ENCODE peak calls at places on chromosomes 7 and 10, in seven cellular contexts. B is IMR-90, X is hepatocyte, P is PC-3, E is AG04450, V is psoas muscle, R is ovary. G is an unnamed sample.

GRCh38 chr7:8260871-8261707 is 878 bp downstream of the ICA1 start:
- DNase-seq in B (no peak), X (peak), P (peak), E (no peak), V (peak), R (peak), G (peak)

GRCh38 chr10:25725917-25726716 is 207.9 kb upstream of the MYO3A start:
- DNase-seq in B (peak), X (peak), P (peak), E (no peak), V (no peak), R (no peak), G (peak)

GRCh38 chr10:117439243-117439912 is 64.1 kb upstream of the PDZD8 start:
- DNase-seq in B (peak), X (peak), P (peak), E (no peak), V (peak), R (no peak), G (no peak)

GRCh38 chr7:127751723-127752448 is 99.9 kb downstream of the SND1 start:
- DNase-seq in B (peak), X (no peak), P (no peak), E (no peak), V (peak), R (no peak), G (no peak)

GRCh38 chr10:33381897-33382578 is 47.6 kb upstream of the NRP1 start:
- DNase-seq in B (peak), X (peak), P (no peak), E (peak), V (no peak), R (no peak), G (no peak)

GRCh38 chr7:42107484-42107883 is 129.5 kb downstream of the GLI3 start:
- DNase-seq in B (no peak), X (peak), P (peak), E (no peak), V (no peak), R (no peak), G (no peak)

GRCh38 chr7:21377545-21377944 is 50.3 kb upstream of the SP4 start:
- DNase-seq in B (no peak), X (no peak), P (no peak), E (no peak), V (no peak), R (no peak), G (no peak)

GRCh38 chr10:16948335-16948734 is 131.1 kb upstream of the RSU1 start:
- DNase-seq in B (no peak), X (no peak), P (no peak), E (no peak), V (no peak), R (no peak), G (no peak)

GRCh38 chr7:84178013-84178412 is 16.6 kb downstream of the SEMA3A start:
- DNase-seq in B (peak), X (no peak), P (peak), E (no peak), V (no peak), R (no peak), G (no peak)

GRCh38 chr10:68826764-68827591 is at the start of gene STOX1:
- DNase-seq in B (peak), X (peak), P (peak), E (no peak), V (peak), R (peak), G (peak)

GRCh38 chr10:77864151-77864851 is 62.3 kb downstream of the DLG5 start:
- DNase-seq in B (no peak), X (no peak), P (no peak), E (no peak), V (no peak), R (no peak), G (no peak)

GRCh38 chr7:103307487-103308231 is 10.4 kb downstream of the PMPCB start:
- DNase-seq in B (no peak), X (no peak), P (peak), E (no peak), V (no peak), R (no peak), G (peak)

GRCh38 chr10:5040010-5040635 is 36.5 kb upstream of the AKR1C2 start:
- DNase-seq in B (no peak), X (no peak), P (no peak), E (no peak), V (no peak), R (no peak), G (no peak)
- TF ChIP-seq CTCF in B (no peak), X (no peak), P (no peak), E (no peak), V (no peak), R (no peak), G (no peak)

DNA sequence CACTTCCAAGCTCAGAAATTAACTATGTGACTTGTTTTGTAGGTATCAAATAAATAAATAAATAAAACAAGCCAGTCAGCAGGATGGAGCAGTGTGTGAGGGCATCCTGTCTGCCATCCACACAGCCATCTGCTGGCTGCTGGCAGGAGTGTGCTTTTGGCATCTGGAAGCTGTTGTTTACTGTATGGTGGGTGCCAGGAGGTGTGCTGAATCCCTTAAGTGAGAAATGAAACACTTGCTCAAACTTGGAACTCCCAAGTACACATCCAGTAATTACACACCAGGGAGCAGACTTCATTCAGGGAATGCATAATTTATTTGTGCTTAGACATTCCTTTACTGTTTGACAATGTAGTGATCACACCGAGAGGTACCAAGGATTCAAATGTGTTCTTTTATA is 16.9 kb upstream of the TAX1BP1 start:
- DNase-seq in B (no peak), X (no peak), P (peak), E (no peak), V (no peak), R (no peak), G (no peak)
- TF ChIP-seq CTCF in B (peak), X (no peak), P (peak), E (no peak), V (peak), R (no peak), G (no peak)

GRCh38 chr7:133853706-133854276 is 273.3 kb upstream of the LRGUK start:
- DNase-seq in B (peak), X (peak), P (peak), E (peak), V (peak), R (no peak), G (peak)
- TF ChIP-seq CTCF in B (peak), X (peak), P (peak), E (peak), V (peak), R (no peak), G (peak)

GRCh38 chr10:115711306-115711705 is 561.7 kb downstream of the GFRA1 start:
- DNase-seq in B (no peak), X (no peak), P (no peak), E (no peak), V (no peak), R (no peak), G (no peak)

GRCh38 chr10:115706482-115707076 is 566.4 kb downstream of the GFRA1 start:
- DNase-seq in B (peak), X (peak), P (peak), E (no peak), V (no peak), R (no peak), G (no peak)

GRCh38 chr10:115710136-115710535 is 562.9 kb downstream of the GFRA1 start:
- DNase-seq in B (no peak), X (no peak), P (no peak), E (no peak), V (no peak), R (no peak), G (no peak)
- TF ChIP-seq CTCF in B (no peak), X (no peak), P (no peak), E (no peak), V (no peak), R (no peak), G (no peak)

GRCh38 chr7:38748056-38748610 is 117.0 kb upstream of the AMPH start:
- DNase-seq in B (peak), X (no peak), P (peak), E (no peak), V (no peak), R (peak), G (no peak)
- TF ChIP-seq CTCF in B (peak), X (peak), P (peak), E (peak), V (no peak), R (no peak), G (no peak)

GRCh38 chr7:30770936-30771858 is at the start of gene MINDY4:
- DNase-seq in B (peak), X (peak), P (peak), E (peak), V (peak), R (peak), G (peak)
- TF ChIP-seq CTCF in B (no peak), X (peak), P (no peak), E (peak), V (no peak), R (no peak), G (no peak)

DNA sequence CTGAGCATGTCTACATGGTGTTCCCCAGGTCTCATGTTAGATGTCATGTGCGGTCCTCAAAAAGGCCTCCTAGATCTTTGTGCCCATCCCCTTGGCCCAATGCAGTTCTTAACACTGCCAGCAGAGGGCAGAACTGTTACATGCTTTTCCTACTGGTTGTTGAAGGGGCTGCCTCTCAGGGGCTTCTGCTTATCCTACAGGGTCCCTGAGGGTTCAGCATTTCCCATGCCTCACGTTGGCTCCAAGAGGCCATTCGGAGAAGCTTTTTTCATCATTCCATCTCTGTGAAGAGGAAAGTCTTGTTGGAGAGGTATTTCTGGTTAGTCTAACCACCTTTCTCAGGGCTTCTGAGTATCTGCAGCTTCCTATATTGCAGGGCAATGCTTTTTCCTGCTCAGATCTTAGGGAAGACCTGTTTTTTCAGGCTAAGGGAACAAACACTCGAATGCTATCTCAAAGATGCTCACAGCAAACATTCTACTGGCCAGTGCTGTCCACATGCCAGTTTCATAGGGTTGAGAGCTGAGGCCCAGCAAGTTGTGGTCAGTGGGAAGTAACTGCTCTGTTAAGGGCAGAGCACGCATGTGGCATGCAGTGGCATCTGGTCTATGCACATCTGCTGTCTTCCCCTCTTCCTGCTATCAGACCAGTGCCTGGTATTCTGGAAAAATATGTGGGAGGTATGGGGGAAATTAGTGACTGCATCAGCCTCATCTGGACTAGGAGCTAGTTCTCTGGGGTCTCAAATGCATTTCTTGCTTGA is 31.5 kb downstream of the MBL2 start:
- DNase-seq in B (peak), X (peak), P (peak), E (no peak), V (peak), R (no peak), G (peak)
- TF ChIP-seq CTCF in B (peak), X (peak), P (peak), E (peak), V (peak), R (no peak), G (peak)

DNA sequence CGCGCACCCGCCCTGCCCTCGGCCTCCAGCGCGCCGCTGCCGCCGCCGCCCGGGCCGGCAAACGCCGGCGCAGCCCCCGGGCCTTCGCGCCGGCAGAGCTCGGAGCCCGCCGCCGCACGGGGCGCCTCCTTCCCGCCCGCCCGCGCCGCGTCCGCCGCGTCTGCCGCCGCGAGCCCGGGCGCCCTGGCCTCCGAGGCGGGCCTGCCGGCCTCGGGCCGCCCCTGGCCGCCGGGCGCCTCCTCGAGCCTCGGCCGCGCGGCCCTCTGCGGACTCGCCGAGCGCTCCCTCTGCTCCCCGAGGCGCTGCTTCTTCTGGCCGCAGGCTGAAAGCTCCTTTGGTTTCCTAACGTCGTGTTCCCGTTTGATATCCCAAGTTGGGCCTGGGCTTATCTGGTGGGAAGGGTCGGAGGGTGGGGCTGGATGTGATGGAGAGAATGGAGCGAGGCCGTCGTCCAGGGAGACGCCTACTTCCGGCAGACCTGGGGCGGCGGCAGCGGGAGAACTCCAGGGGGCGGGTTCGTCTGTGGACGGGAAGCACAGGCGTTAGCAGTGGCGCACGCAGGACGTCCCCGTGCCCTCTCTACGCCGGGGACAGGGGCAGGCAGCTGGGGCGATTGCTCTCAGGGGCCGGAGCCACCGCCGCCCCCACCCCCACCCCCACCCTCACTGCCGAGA is 221.0 kb downstream of the PHTF2 start:
- DNase-seq in B (peak), X (peak), P (peak), E (peak), V (peak), R (peak), G (peak)
- TF ChIP-seq CTCF in B (no peak), X (no peak), P (no peak), E (peak), V (peak), R (peak), G (no peak)

GRCh38 chr10:62847433-62847832 is 31.3 kb upstream of the EGR2 start:
- DNase-seq in B (no peak), X (no peak), P (no peak), E (no peak), V (no peak), R (no peak), G (no peak)

GRCh38 chr10:62853710-62854109 is 37.5 kb upstream of the EGR2 start:
- DNase-seq in B (no peak), X (no peak), P (no peak), E (no peak), V (no peak), R (no peak), G (no peak)

GRCh38 chr10:62850646-62851045 is 34.5 kb upstream of the EGR2 start:
- DNase-seq in B (no peak), X (no peak), P (no peak), E (no peak), V (no peak), R (no peak), G (no peak)

GRCh38 chr10:62852961-62853702 is 37.0 kb upstream of the EGR2 start:
- DNase-seq in B (no peak), X (no peak), P (no peak), E (no peak), V (no peak), R (no peak), G (no peak)

GRCh38 chr10:62851449-62851848 is 35.3 kb upstream of the EGR2 start:
- DNase-seq in B (peak), X (no peak), P (peak), E (no peak), V (no peak), R (no peak), G (no peak)
- TF ChIP-seq CTCF in B (peak), X (peak), P (peak), E (peak), V (no peak), R (no peak), G (peak)

G was measured in GM13976.